ENCODE peak calls at places on chromosome 6, in seven cellular contexts. O, N, S, R, M, H and Q are unnamed samples.

GRCh38 chr6:106334646-106335448 is 9.3 kb upstream of the ATG5 start:
- DNase-seq in H (peak; percentile 58), R (no peak), N (peak; percentile 56), S (peak; percentile 57), O (peak; percentile 36), M (peak; percentile 66), Q (peak; percentile 9)

GRCh38 chr6:158050955-158051354 is 69.3 kb downstream of the SYNJ2 start:
- DNase-seq in H (no peak), M (no peak), R (no peak), N (no peak), S (no peak), O (peak; percentile 70), Q (no peak)

GRCh38 chr6:11354019-11354418 is 121.6 kb upstream of the NEDD9 start:
- DNase-seq in O (no peak), S (no peak), M (no peak), H (peak; percentile 43), N (peak; percentile 75), R (peak; percentile 42), Q (no peak)

GRCh38 chr6:134174790-134175531 is 122.5 kb upstream of the SLC2A12 start:
- DNase-seq in H (peak; percentile 94), M (peak; percentile 85), O (peak; percentile 92), N (peak; percentile 94), R (peak; percentile 83), S (peak; percentile 93), Q (no peak)

GRCh38 chr6:41626917-41627316 is 11.4 kb upstream of the MDFI start:
- DNase-seq in S (no peak), H (no peak), M (no peak), R (no peak), O (no peak), N (no peak), Q (no peak)

GRCh38 chr6:133991096-133991593 is 38.1 kb downstream of the TBPL1 start:
- DNase-seq in M (no peak), S (no peak), N (no peak), O (peak; percentile 98), H (no peak), R (peak; percentile 55), Q (no peak)

GRCh38 chr6:167401525-167402194 is 76.8 kb downstream of the TTLL2 start:
- DNase-seq in R (no peak), H (no peak), S (no peak), O (no peak), N (no peak), M (peak; percentile 56), Q (no peak)

GRCh38 chr6:10431423-10432164 is 16.7 kb upstream of the TFAP2A start:
- DNase-seq in M (no peak), N (no peak), S (no peak), H (no peak), R (no peak), O (no peak), Q (no peak)

GRCh38 chr6:57075092-57075491 is 14.9 kb upstream of the ZNF451 start:
- DNase-seq in O (no peak), M (no peak), S (no peak), R (no peak), N (no peak), H (no peak), Q (no peak)

GRCh38 chr6:79302341-79302740 is 67.9 kb upstream of the HMGN3 start:
- DNase-seq in M (peak; percentile 9), S (no peak), O (no peak), R (no peak), H (no peak), N (no peak), Q (no peak)

GRCh38 chr6:44642870-44643522 is 255.5 kb downstream of the CDC5L start:
- DNase-seq in M (no peak), N (peak; percentile 12), S (no peak), R (no peak), O (no peak), H (no peak), Q (no peak)

GRCh38 chr6:159043236-159043635 is 1.6 kb downstream of the TAGAP start:
- DNase-seq in S (no peak), R (no peak), M (no peak), N (no peak), O (no peak), H (no peak), Q (no peak)

GRCh38 chr6:89954721-89955148 is 60.5 kb downstream of the GJA10 start:
- DNase-seq in S (no peak), H (no peak), O (no peak), M (no peak), R (no peak), N (no peak), Q (no peak)

GRCh38 chr6:84897874-84898635 is 133.7 kb upstream of the TBX18 start:
- DNase-seq in M (no peak), N (no peak), H (no peak), S (no peak), R (no peak), O (peak; percentile 96), Q (no peak)

GRCh38 chr6:163455553-163455952 is 41.0 kb downstream of the QKI start:
- DNase-seq in M (no peak), N (no peak), S (no peak), H (no peak), R (no peak), O (no peak), Q (no peak)

GRCh38 chr6:16380220-16380809 is 141.9 kb downstream of the GMPR start:
- DNase-seq in O (no peak), S (no peak), R (no peak), H (peak; percentile 36), M (no peak), N (no peak), Q (no peak)

GRCh38 chr6:139853302-139853992 is 479.0 kb upstream of the CITED2 start:
- DNase-seq in N (no peak), R (no peak), H (no peak), M (no peak), O (no peak), S (no peak), Q (no peak)

GRCh38 chr6:137589067-137589848 is 95.1 kb upstream of the OLIG3 start:
- DNase-seq in N (peak; percentile 21), R (no peak), S (peak; percentile 53), O (peak; percentile 47), H (peak; percentile 59), M (peak; percentile 65), Q (peak; percentile 90)

GRCh38 chr6:20877008-20877937 is 343.0 kb downstream of the CDKAL1 start:
- DNase-seq in R (peak; percentile 77), H (peak; percentile 80), N (no peak), S (no peak), M (no peak), O (peak; percentile 79), Q (no peak)

GRCh38 chr6:41470341-41471063 is 75.7 kb upstream of the FOXP4 start:
- DNase-seq in S (no peak), R (no peak), N (no peak), O (no peak), M (peak; percentile 74), H (peak; percentile 60), Q (no peak)

GRCh38 chr6:132253906-132254305 is 147.4 kb downstream of the MOXD1 start:
- DNase-seq in R (no peak), N (no peak), H (no peak), O (no peak), M (no peak), S (no peak), Q (no peak)

GRCh38 chr6:4820704-4821276 is 44.6 kb downstream of the CDYL start:
- DNase-seq in O (peak; percentile 77), M (no peak), H (no peak), S (no peak), R (no peak), N (no peak), Q (no peak)

GRCh38 chr6:127459231-127459641 is at the start of gene KIAA0408:
- DNase-seq in H (no peak), R (no peak), O (peak; percentile 75), M (peak; percentile 82), S (peak; percentile 65), N (no peak), Q (peak; percentile 60)

GRCh38 chr6:43926644-43927524 is 156.9 kb downstream of the VEGFA start:
- DNase-seq in N (no peak), R (no peak), H (no peak), O (peak; percentile 86), M (peak; percentile 57), S (peak; percentile 49), Q (peak; percentile 59)